ENCODE peak calls at places on chromosomes 16 and 17, in ten cellular contexts. C, T, E, W, A, J, D, M, K and X are unnamed samples. For H3K4me1, the result is how much of the 10 kb centered on the place peaks cover.

GRCh38 chr17:17849147-17849820 is 12.5 kb upstream of the SREBF1 start:
- DNase-seq in C (peak), T (no peak), E (peak), W (peak), A (no peak), J (peak), D (no peak), M (peak), K (peak), X (peak)

GRCh38 chr17:33667052-33667509 is 374.0 kb upstream of the ASIC2 start:
- DNase-seq in C (peak), T (no peak), E (no peak), W (no peak), A (no peak), J (no peak), D (peak), M (no peak), K (peak), X (peak)

GRCh38 chr17:27577124-27577761 is 53.7 kb upstream of the LGALS9 start:
- DNase-seq in C (no peak), T (no peak), E (peak), W (no peak), A (no peak), J (peak), D (peak), M (no peak), K (no peak), X (no peak)

GRCh38 chr16:3095869-3096268 is 3.2 kb downstream of the ZSCAN10 start:
- DNase-seq in C (peak), T (peak), E (peak), W (no peak), A (no peak), J (peak), D (peak), M (no peak), K (peak), X (peak)

GRCh38 chr16:68470461-68471150 is 22.3 kb upstream of the SMPD3 start:
- DNase-seq in C (no peak), T (no peak), E (no peak), W (peak), A (no peak), J (no peak), D (no peak), M (no peak), K (no peak), X (no peak)

GRCh38 chr16:68910051-68910450 is 66.7 kb downstream of the TANGO6 start:
- DNase-seq in C (no peak), T (no peak), E (no peak), W (no peak), A (no peak), J (no peak), D (no peak), M (no peak), K (no peak), X (no peak)

GRCh38 chr16:65388592-65388991 is 266.7 kb upstream of the CDH11 start:
- DNase-seq in C (no peak), T (no peak), E (no peak), W (no peak), A (no peak), J (no peak), D (peak), M (no peak), K (no peak), X (no peak)

GRCh38 chr17:29742210-29742513 is 119.5 kb upstream of the CORO6 start:
- DNase-seq in C (no peak), T (no peak), E (no peak), W (no peak), A (no peak), J (no peak), D (no peak), M (no peak), K (no peak), X (no peak)

GRCh38 chr17:56653877-56654276 is 60.4 kb downstream of the NOG start:
- DNase-seq in C (peak), T (peak), E (no peak), W (no peak), A (no peak), J (peak), D (peak), M (no peak), K (peak), X (peak)

GRCh38 chr17:59561042-59561441 is 4.4 kb upstream of the DHX40 start:
- DNase-seq in C (no peak), T (peak), E (no peak), W (no peak), A (no peak), J (peak), D (peak), M (no peak), K (no peak), X (no peak)

GRCh38 chr17:71458322-71458721 is 662.5 kb upstream of the SOX9 start:
- DNase-seq in C (no peak), T (no peak), E (no peak), W (no peak), A (no peak), J (no peak), D (no peak), M (no peak), K (no peak), X (no peak)

GRCh38 chr16:56628486-56629035 is 3.0 kb downstream of the MT1E start:
- DNase-seq in C (no peak), T (no peak), E (no peak), W (no peak), A (no peak), J (peak), D (no peak), M (no peak), K (no peak), X (no peak)

GRCh38 chr16:46883353-46883689 is 841 bp upstream of the GPT2 start:
- DNase-seq in C (no peak), T (no peak), E (no peak), W (peak), A (no peak), J (no peak), D (no peak), M (no peak), K (no peak), X (no peak)

GRCh38 chr16:54070944-54071343 is 215.6 kb downstream of the IRX3 start:
- DNase-seq in C (no peak), T (no peak), E (no peak), W (no peak), A (no peak), J (no peak), D (no peak), M (no peak), K (no peak), X (no peak)

GRCh38 chr17:53390575-53390974 is 432.2 kb upstream of the KIF2B start:
- DNase-seq in C (no peak), T (no peak), E (no peak), W (no peak), A (no peak), J (no peak), D (no peak), M (no peak), K (no peak), X (no peak)

GRCh38 chr17:53387745-53388144 is 435.0 kb upstream of the KIF2B start:
- DNase-seq in C (no peak), T (no peak), E (no peak), W (no peak), A (no peak), J (no peak), D (peak), M (no peak), K (no peak), X (no peak)

GRCh38 chr17:53391197-53391596 is 431.5 kb upstream of the KIF2B start:
- DNase-seq in C (no peak), T (no peak), E (no peak), W (no peak), A (no peak), J (no peak), D (no peak), M (no peak), K (no peak), X (no peak)
- H3K4me1 ChIP-seq in C (under half), T (under half), E (under half), W (under half), A (under half), J (under half), D (under half), M (under half), K (under half), X (under half)

GRCh38 chr16:77434022-77434364 is 841 bp downstream of the ADAMTS18 start:
- DNase-seq in C (no peak), T (no peak), E (no peak), W (no peak), A (no peak), J (no peak), D (no peak), M (no peak), K (no peak), X (no peak)
- H3K4me3 ChIP-seq in C (no peak), T (peak), E (no peak), W (no peak), A (peak), J (no peak), D (no peak), M (no peak), K (no peak), X (no peak)

GRCh38 chr16:75062135-75062943 is 54.2 kb downstream of the LDHD start:
- DNase-seq in C (no peak), T (no peak), E (peak), W (no peak), A (no peak), J (no peak), D (no peak), M (peak), K (no peak), X (no peak)
- H3K4me1 ChIP-seq in C (under half), T (under half), E (under half), W (under half), A (half or more), J (under half), D (under half), M (half or more), K (under half), X (under half)

GRCh38 chr17:77471984-77472836 is 331.4 kb downstream of the SEC14L1 start:
- DNase-seq in C (no peak), T (no peak), E (peak), W (no peak), A (no peak), J (peak), D (no peak), M (peak), K (no peak), X (no peak)
- H3K4me3 ChIP-seq in C (peak), T (no peak), E (no peak), W (no peak), A (peak), J (no peak), D (no peak), M (no peak), K (peak), X (peak)

GRCh38 chr16:4315185-4316102 is at the start of gene GLIS2:
- DNase-seq in C (no peak), T (peak), E (peak), W (peak), A (no peak), J (peak), D (peak), M (peak), K (peak), X (peak)
- H3K4me1 ChIP-seq in C (under half), T (half or more), E (under half), W (under half), A (half or more), J (under half), D (under half), M (half or more), K (under half), X (under half)

DNA sequence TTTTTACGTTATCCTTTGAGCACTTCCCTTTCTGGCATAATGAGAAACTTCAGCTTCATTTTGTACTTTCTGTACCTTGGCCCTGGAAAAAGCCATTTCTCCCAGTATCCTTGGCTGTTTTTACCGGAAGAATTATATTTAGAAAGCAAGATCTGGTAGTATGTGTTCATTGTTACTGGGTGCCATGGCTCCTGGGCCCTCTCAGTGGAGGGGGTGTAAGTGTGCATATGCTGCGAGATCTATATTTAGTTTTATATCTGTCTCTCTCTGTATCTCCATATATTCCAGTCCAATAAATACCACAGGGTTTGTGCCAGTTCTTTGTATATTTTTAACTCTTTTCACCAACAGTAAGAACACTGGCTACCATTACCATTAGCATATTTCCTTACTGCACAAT is 17.7 kb downstream of the ATP2C2 start:
- DNase-seq in C (no peak), T (no peak), E (peak), W (no peak), A (no peak), J (no peak), D (no peak), M (no peak), K (no peak), X (no peak)
- H3K4me3 ChIP-seq in C (no peak), T (no peak), E (no peak), W (no peak), A (no peak), J (no peak), D (no peak), M (no peak), K (no peak), X (no peak)

GRCh38 chr17:32570081-32570396 is 83.2 kb downstream of the CDK5R1 start:
- DNase-seq in C (no peak), T (no peak), E (no peak), W (no peak), A (no peak), J (no peak), D (no peak), M (no peak), K (no peak), X (no peak)
- H3K4me1 ChIP-seq in C (under half), T (under half), E (under half), W (under half), A (under half), J (under half), D (under half), M (under half), K (under half), X (under half)